ENCODE peak calls at places on chromosomes 6 and 20, in seven cellular contexts. One of them, this sample, is unnamed.
A peak's percentile ranks its signal among the peaks of the same experiment; 100 is the strongest.

GRCh38 chr6:17974570-17975368 is 12.7 kb downstream of the KIF13A start:
- DNase-seq in left ventricle myocardium superior: no peak
- DNase-seq in T follicular helper cell: no peak
- DNase-seq in KBM-7: no peak
- DNase-seq in GM13976: no peak
- DNase-seq in endothelial cell of umbilical vein: no peak
- DNase-seq in activated CD8-positive, alpha-beta memory T cell treated with anti-CD3 and anti-CD28 coated beads for 4 hours: no peak
- DNase-seq in this sample: no peak

GRCh38 chr20:36175475-36175995 is 21.0 kb downstream of the EPB41L1 start:
- DNase-seq in left ventricle myocardium superior: no peak
- DNase-seq in T follicular helper cell: no peak
- DNase-seq in KBM-7: no peak
- DNase-seq in GM13976: no peak
- DNase-seq in endothelial cell of umbilical vein: no peak
- DNase-seq in activated CD8-positive, alpha-beta memory T cell treated with anti-CD3 and anti-CD28 coated beads for 4 hours: no peak
- DNase-seq in this sample: no peak

GRCh38 chr20:62238569-62239277 is 402 bp downstream of the OSBPL2 start:
- DNase-seq in left ventricle myocardium superior: no peak
- DNase-seq in T follicular helper cell: no peak
- DNase-seq in KBM-7: no peak
- DNase-seq in GM13976: no peak
- DNase-seq in endothelial cell of umbilical vein: peak; percentile 24
- DNase-seq in activated CD8-positive, alpha-beta memory T cell treated with anti-CD3 and anti-CD28 coated beads for 4 hours: no peak
- DNase-seq in this sample: no peak

GRCh38 chr6:14743465-14744211 is 502.2 kb upstream of the JARID2 start:
- DNase-seq in left ventricle myocardium superior: peak; percentile 39
- DNase-seq in T follicular helper cell: no peak
- DNase-seq in KBM-7: no peak
- DNase-seq in GM13976: no peak
- DNase-seq in endothelial cell of umbilical vein: no peak
- DNase-seq in activated CD8-positive, alpha-beta memory T cell treated with anti-CD3 and anti-CD28 coated beads for 4 hours: peak; percentile 70
- DNase-seq in this sample: no peak

GRCh38 chr6:168247456-168248147 is 72.0 kb downstream of the DACT2 start:
- DNase-seq in left ventricle myocardium superior: no peak
- DNase-seq in T follicular helper cell: no peak
- DNase-seq in KBM-7: no peak
- DNase-seq in GM13976: no peak
- DNase-seq in endothelial cell of umbilical vein: no peak
- DNase-seq in activated CD8-positive, alpha-beta memory T cell treated with anti-CD3 and anti-CD28 coated beads for 4 hours: no peak
- DNase-seq in this sample: no peak

GRCh38 chr6:132712366-132712765 is 1.5 kb downstream of the VNN1 start:
- DNase-seq in left ventricle myocardium superior: no peak
- DNase-seq in T follicular helper cell: no peak
- DNase-seq in KBM-7: no peak
- DNase-seq in GM13976: no peak
- DNase-seq in endothelial cell of umbilical vein: peak; percentile 39
- DNase-seq in activated CD8-positive, alpha-beta memory T cell treated with anti-CD3 and anti-CD28 coated beads for 4 hours: no peak
- DNase-seq in this sample: no peak

GRCh38 chr6:7042654-7043545 is 64.9 kb upstream of the RREB1 start:
- DNase-seq in left ventricle myocardium superior: no peak
- DNase-seq in T follicular helper cell: no peak
- DNase-seq in KBM-7: no peak
- DNase-seq in GM13976: no peak
- DNase-seq in endothelial cell of umbilical vein: no peak
- DNase-seq in activated CD8-positive, alpha-beta memory T cell treated with anti-CD3 and anti-CD28 coated beads for 4 hours: no peak
- DNase-seq in this sample: no peak

GRCh38 chr6:36649721-36650484 is 28.6 kb upstream of the CDKN1A start:
- DNase-seq in left ventricle myocardium superior: no peak
- DNase-seq in T follicular helper cell: no peak
- DNase-seq in KBM-7: peak; percentile 65
- DNase-seq in GM13976: no peak
- DNase-seq in endothelial cell of umbilical vein: no peak
- DNase-seq in activated CD8-positive, alpha-beta memory T cell treated with anti-CD3 and anti-CD28 coated beads for 4 hours: no peak
- DNase-seq in this sample: no peak

GRCh38 chr20:11521831-11522230 is 395.9 kb upstream of the BTBD3 start:
- DNase-seq in left ventricle myocardium superior: no peak
- DNase-seq in T follicular helper cell: no peak
- DNase-seq in KBM-7: no peak
- DNase-seq in GM13976: no peak
- DNase-seq in endothelial cell of umbilical vein: no peak
- DNase-seq in activated CD8-positive, alpha-beta memory T cell treated with anti-CD3 and anti-CD28 coated beads for 4 hours: no peak
- DNase-seq in this sample: no peak

GRCh38 chr6:40256831-40257230 is 322.6 kb upstream of the MOCS1 start:
- DNase-seq in left ventricle myocardium superior: no peak
- DNase-seq in T follicular helper cell: no peak
- DNase-seq in KBM-7: no peak
- DNase-seq in GM13976: no peak
- DNase-seq in endothelial cell of umbilical vein: no peak
- DNase-seq in activated CD8-positive, alpha-beta memory T cell treated with anti-CD3 and anti-CD28 coated beads for 4 hours: no peak
- DNase-seq in this sample: no peak

GRCh38 chr6:158756126-158756525 is 63.0 kb downstream of the EZR start:
- DNase-seq in left ventricle myocardium superior: no peak
- DNase-seq in T follicular helper cell: no peak
- DNase-seq in KBM-7: no peak
- DNase-seq in GM13976: no peak
- DNase-seq in endothelial cell of umbilical vein: no peak
- DNase-seq in activated CD8-positive, alpha-beta memory T cell treated with anti-CD3 and anti-CD28 coated beads for 4 hours: no peak
- DNase-seq in this sample: no peak

GRCh38 chr6:138805431-138805830 is 9.5 kb downstream of the ECT2L start:
- DNase-seq in left ventricle myocardium superior: peak; percentile 50
- DNase-seq in T follicular helper cell: no peak
- DNase-seq in KBM-7: no peak
- DNase-seq in GM13976: no peak
- DNase-seq in endothelial cell of umbilical vein: no peak
- DNase-seq in activated CD8-positive, alpha-beta memory T cell treated with anti-CD3 and anti-CD28 coated beads for 4 hours: no peak
- DNase-seq in this sample: no peak

GRCh38 chr20:58228484-58229197 is at the start of gene ANKRD60:
- DNase-seq in left ventricle myocardium superior: peak; percentile 41
- DNase-seq in T follicular helper cell: peak; percentile 67
- DNase-seq in KBM-7: no peak
- DNase-seq in GM13976: peak; percentile 64
- DNase-seq in endothelial cell of umbilical vein: peak; percentile 36
- DNase-seq in activated CD8-positive, alpha-beta memory T cell treated with anti-CD3 and anti-CD28 coated beads for 4 hours: peak; percentile 13
- DNase-seq in this sample: peak; percentile 33

GRCh38 chr20:7108929-7109328 is 341.4 kb downstream of the BMP2 start:
- DNase-seq in left ventricle myocardium superior: no peak
- DNase-seq in T follicular helper cell: no peak
- DNase-seq in KBM-7: no peak
- DNase-seq in GM13976: no peak
- DNase-seq in endothelial cell of umbilical vein: no peak
- DNase-seq in activated CD8-positive, alpha-beta memory T cell treated with anti-CD3 and anti-CD28 coated beads for 4 hours: no peak
- DNase-seq in this sample: no peak

GRCh38 chr6:12614468-12614867 is 102.1 kb upstream of the PHACTR1 start:
- DNase-seq in left ventricle myocardium superior: no peak
- DNase-seq in T follicular helper cell: no peak
- DNase-seq in KBM-7: no peak
- DNase-seq in GM13976: no peak
- DNase-seq in endothelial cell of umbilical vein: no peak
- DNase-seq in activated CD8-positive, alpha-beta memory T cell treated with anti-CD3 and anti-CD28 coated beads for 4 hours: no peak
- DNase-seq in this sample: no peak

GRCh38 chr6:123380257-123380656 is 256.5 kb downstream of the TRDN start:
- DNase-seq in left ventricle myocardium superior: no peak
- DNase-seq in T follicular helper cell: no peak
- DNase-seq in KBM-7: peak; percentile 5
- DNase-seq in GM13976: no peak
- DNase-seq in endothelial cell of umbilical vein: peak; percentile 6
- DNase-seq in activated CD8-positive, alpha-beta memory T cell treated with anti-CD3 and anti-CD28 coated beads for 4 hours: no peak
- DNase-seq in this sample: no peak

GRCh38 chr6:139981810-139982550 is 607.5 kb upstream of the CITED2 start:
- DNase-seq in left ventricle myocardium superior: no peak
- DNase-seq in T follicular helper cell: no peak
- DNase-seq in KBM-7: peak; percentile 46
- DNase-seq in GM13976: no peak
- DNase-seq in endothelial cell of umbilical vein: peak; percentile 82
- DNase-seq in activated CD8-positive, alpha-beta memory T cell treated with anti-CD3 and anti-CD28 coated beads for 4 hours: no peak
- DNase-seq in this sample: no peak

GRCh38 chr6:152636675-152637421 is at the start of gene SYNE1:
- DNase-seq in left ventricle myocardium superior: peak; percentile 61
- DNase-seq in T follicular helper cell: no peak
- DNase-seq in KBM-7: no peak
- DNase-seq in GM13976: peak; percentile 41
- DNase-seq in endothelial cell of umbilical vein: no peak
- DNase-seq in activated CD8-positive, alpha-beta memory T cell treated with anti-CD3 and anti-CD28 coated beads for 4 hours: no peak
- DNase-seq in this sample: no peak

GRCh38 chr6:88983532-88983931 is 20.1 kb upstream of the RNGTT start:
- DNase-seq in left ventricle myocardium superior: no peak
- DNase-seq in T follicular helper cell: no peak
- DNase-seq in KBM-7: peak; percentile 61
- DNase-seq in GM13976: no peak
- DNase-seq in endothelial cell of umbilical vein: peak; percentile 37
- DNase-seq in activated CD8-positive, alpha-beta memory T cell treated with anti-CD3 and anti-CD28 coated beads for 4 hours: no peak
- DNase-seq in this sample: no peak

GRCh38 chr6:40946738-40947301 is 92.2 kb downstream of the UNC5CL start:
- DNase-seq in left ventricle myocardium superior: no peak
- DNase-seq in T follicular helper cell: no peak
- DNase-seq in KBM-7: no peak
- DNase-seq in GM13976: no peak
- DNase-seq in endothelial cell of umbilical vein: no peak
- DNase-seq in activated CD8-positive, alpha-beta memory T cell treated with anti-CD3 and anti-CD28 coated beads for 4 hours: no peak
- DNase-seq in this sample: no peak

GRCh38 chr6:20056350-20056992 is 155.8 kb downstream of the MBOAT1 start:
- DNase-seq in left ventricle myocardium superior: no peak
- DNase-seq in T follicular helper cell: no peak
- DNase-seq in KBM-7: peak; percentile 73
- DNase-seq in GM13976: peak; percentile 47
- DNase-seq in endothelial cell of umbilical vein: peak; percentile 44
- DNase-seq in activated CD8-positive, alpha-beta memory T cell treated with anti-CD3 and anti-CD28 coated beads for 4 hours: no peak
- DNase-seq in this sample: no peak

GRCh38 chr6:124888581-124889371 is 73.5 kb upstream of the RNF217 start:
- DNase-seq in left ventricle myocardium superior: no peak
- DNase-seq in T follicular helper cell: no peak
- DNase-seq in KBM-7: peak; percentile 53
- DNase-seq in GM13976: no peak
- DNase-seq in endothelial cell of umbilical vein: no peak
- DNase-seq in activated CD8-positive, alpha-beta memory T cell treated with anti-CD3 and anti-CD28 coated beads for 4 hours: no peak
- DNase-seq in this sample: no peak

GRCh38 chr20:31476313-31476623 is 1.2 kb downstream of the REM1 start:
- DNase-seq in left ventricle myocardium superior: no peak
- DNase-seq in T follicular helper cell: no peak
- DNase-seq in KBM-7: no peak
- DNase-seq in GM13976: no peak
- DNase-seq in endothelial cell of umbilical vein: no peak
- DNase-seq in activated CD8-positive, alpha-beta memory T cell treated with anti-CD3 and anti-CD28 coated beads for 4 hours: no peak
- DNase-seq in this sample: no peak

GRCh38 chr20:49696594-49696993 is 17.1 kb downstream of the B4GALT5 start:
- DNase-seq in left ventricle myocardium superior: no peak
- DNase-seq in T follicular helper cell: no peak
- DNase-seq in KBM-7: no peak
- DNase-seq in GM13976: no peak
- DNase-seq in endothelial cell of umbilical vein: peak; percentile 69
- DNase-seq in activated CD8-positive, alpha-beta memory T cell treated with anti-CD3 and anti-CD28 coated beads for 4 hours: no peak
- DNase-seq in this sample: no peak

GRCh38 chr20:17680128-17680835 is 1.8 kb downstream of the RRBP1 start:
- DNase-seq in left ventricle myocardium superior: peak; percentile 64
- DNase-seq in T follicular helper cell: no peak
- DNase-seq in KBM-7: peak; percentile 76
- DNase-seq in GM13976: no peak
- DNase-seq in endothelial cell of umbilical vein: peak; percentile 46
- DNase-seq in activated CD8-positive, alpha-beta memory T cell treated with anti-CD3 and anti-CD28 coated beads for 4 hours: no peak
- DNase-seq in this sample: no peak

GRCh38 chr6:77487808-77488425 is 24.6 kb upstream of the HTR1B start:
- DNase-seq in left ventricle myocardium superior: no peak
- DNase-seq in T follicular helper cell: no peak
- DNase-seq in KBM-7: no peak
- DNase-seq in GM13976: no peak
- DNase-seq in endothelial cell of umbilical vein: no peak
- DNase-seq in activated CD8-positive, alpha-beta memory T cell treated with anti-CD3 and anti-CD28 coated beads for 4 hours: no peak
- DNase-seq in this sample: no peak

GRCh38 chr6:154615483-154616025 is 105.1 kb upstream of the CNKSR3 start:
- DNase-seq in left ventricle myocardium superior: peak; percentile 78
- DNase-seq in T follicular helper cell: no peak
- DNase-seq in KBM-7: peak; percentile 84
- DNase-seq in GM13976: no peak
- DNase-seq in endothelial cell of umbilical vein: peak; percentile 27
- DNase-seq in activated CD8-positive, alpha-beta memory T cell treated with anti-CD3 and anti-CD28 coated beads for 4 hours: no peak
- DNase-seq in this sample: no peak

GRCh38 chr20:63686492-63687321 is 9.7 kb upstream of the TNFRSF6B start:
- DNase-seq in left ventricle myocardium superior: peak; percentile 81
- DNase-seq in T follicular helper cell: no peak
- DNase-seq in KBM-7: no peak
- DNase-seq in GM13976: peak; percentile 67
- DNase-seq in endothelial cell of umbilical vein: peak; percentile 92
- DNase-seq in activated CD8-positive, alpha-beta memory T cell treated with anti-CD3 and anti-CD28 coated beads for 4 hours: peak; percentile 45
- DNase-seq in this sample: no peak

GRCh38 chr6:108677357-108677756 is 116.6 kb downstream of the FOXO3 start:
- DNase-seq in left ventricle myocardium superior: no peak
- DNase-seq in T follicular helper cell: no peak
- DNase-seq in KBM-7: no peak
- DNase-seq in GM13976: no peak
- DNase-seq in endothelial cell of umbilical vein: no peak
- DNase-seq in activated CD8-positive, alpha-beta memory T cell treated with anti-CD3 and anti-CD28 coated beads for 4 hours: no peak
- DNase-seq in this sample: no peak

GRCh38 chr6:118735320-118735719 is 83.9 kb upstream of the CEP85L start:
- DNase-seq in left ventricle myocardium superior: no peak
- DNase-seq in T follicular helper cell: no peak
- DNase-seq in KBM-7: peak; percentile 41
- DNase-seq in GM13976: peak; percentile 57
- DNase-seq in endothelial cell of umbilical vein: peak; percentile 49
- DNase-seq in activated CD8-positive, alpha-beta memory T cell treated with anti-CD3 and anti-CD28 coated beads for 4 hours: no peak
- DNase-seq in this sample: no peak

GRCh38 chr6:141682391-141682790 is 450.3 kb upstream of the GJE1 start:
- DNase-seq in left ventricle myocardium superior: no peak
- DNase-seq in T follicular helper cell: no peak
- DNase-seq in KBM-7: no peak
- DNase-seq in GM13976: no peak
- DNase-seq in endothelial cell of umbilical vein: no peak
- DNase-seq in activated CD8-positive, alpha-beta memory T cell treated with anti-CD3 and anti-CD28 coated beads for 4 hours: no peak
- DNase-seq in this sample: no peak

GRCh38 chr6:137927777-137928218 is 60.7 kb downstream of the TNFAIP3 start:
- DNase-seq in left ventricle myocardium superior: no peak
- DNase-seq in T follicular helper cell: peak; percentile 43
- DNase-seq in KBM-7: peak; percentile 88
- DNase-seq in GM13976: peak; percentile 48
- DNase-seq in endothelial cell of umbilical vein: peak; percentile 52
- DNase-seq in activated CD8-positive, alpha-beta memory T cell treated with anti-CD3 and anti-CD28 coated beads for 4 hours: peak; percentile 77
- DNase-seq in this sample: peak; percentile 82

GRCh38 chr20:21710863-21711431 is 5.5 kb downstream of the PAX1 start:
- DNase-seq in left ventricle myocardium superior: no peak
- DNase-seq in T follicular helper cell: no peak
- DNase-seq in KBM-7: no peak
- DNase-seq in GM13976: no peak
- DNase-seq in endothelial cell of umbilical vein: no peak
- DNase-seq in activated CD8-positive, alpha-beta memory T cell treated with anti-CD3 and anti-CD28 coated beads for 4 hours: no peak
- DNase-seq in this sample: no peak

GRCh38 chr20:325889-326644 is 715 bp downstream of the SOX12 start:
- DNase-seq in left ventricle myocardium superior: peak; percentile 84
- DNase-seq in T follicular helper cell: no peak
- DNase-seq in KBM-7: peak; percentile 67
- DNase-seq in GM13976: peak; percentile 72
- DNase-seq in endothelial cell of umbilical vein: peak; percentile 69
- DNase-seq in activated CD8-positive, alpha-beta memory T cell treated with anti-CD3 and anti-CD28 coated beads for 4 hours: no peak
- DNase-seq in this sample: peak; percentile 50

This sample was measured in stimulated activated naive B cell treated with anti-CD40 and anti-IgM and Interleukin-4, amounts not matched to agents 10 μg/mL and 1 μg/mL and 100 μg/mL, for 72 hours.